ENCODE peak calls at places on chromosomes 2 and 18, in eight cellular contexts. P is GM13976, Y is tibial artery, V is fibroblast of the aortic adventitia, X is K562, T is colonic mucosa, K is WERI-Rb-1, A is H9. D is an unnamed sample.

GRCh38 chr18:40088130-40088529 is 1866.9 kb upstream of the PIK3C3 start:
- DNase-seq in P (no peak), Y (no peak), V (no peak), X (no peak), T (no peak), K (no peak), A (no peak), D (no peak)

GRCh38 chr2:96870631-96871255 is 863 bp upstream of the SEMA4C start:
- DNase-seq in P (no peak), Y (peak; percentile 85), V (peak; percentile 67), X (no peak), T (peak; percentile 75), K (peak; percentile 52), A (no peak), D (no peak)

GRCh38 chr2:62038980-62039771 is 133.7 kb downstream of the COMMD1 start:
- DNase-seq in P (peak; percentile 83), Y (no peak), V (peak; percentile 59), X (no peak), T (no peak), K (no peak), A (no peak), D (no peak)

GRCh38 chr2:58532641-58533040 is 291.5 kb upstream of the FANCL start:
- DNase-seq in P (no peak), Y (no peak), V (no peak), X (no peak), T (no peak), K (no peak), A (no peak), D (no peak)

GRCh38 chr2:100571668-100572067 is 8.9 kb downstream of the PDCL3 start:
- DNase-seq in P (no peak), Y (no peak), V (no peak), X (no peak), T (no peak), K (no peak), A (no peak), D (no peak)

GRCh38 chr2:231218356-231218755 is 19.9 kb downstream of the ARMC9 start:
- DNase-seq in P (no peak), Y (peak; percentile 6), V (no peak), X (no peak), T (no peak), K (no peak), A (no peak), D (no peak)

GRCh38 chr2:100039291-100039985 is 103.0 kb downstream of the AFF3 start:
- DNase-seq in P (no peak), Y (no peak), V (no peak), X (no peak), T (no peak), K (no peak), A (no peak), D (no peak)

GRCh38 chr2:239225456-239225855 is 175.4 kb downstream of the HDAC4 start:
- DNase-seq in P (no peak), Y (peak; percentile 66), V (no peak), X (no peak), T (no peak), K (no peak), A (no peak), D (no peak)

GRCh38 chr2:62505649-62506420 is at the start of gene TMEM17:
- DNase-seq in P (peak; percentile 85), Y (peak; percentile 96), V (peak; percentile 92), X (peak; percentile 84), T (peak; percentile 90), K (peak; percentile 96), A (peak; percentile 89), D (peak; percentile 92)

GRCh38 chr2:145220496-145220895 is 700.6 kb upstream of the ZEB2 start:
- DNase-seq in P (no peak), Y (no peak), V (no peak), X (no peak), T (no peak), K (no peak), A (no peak), D (no peak)

GRCh38 chr2:127255146-127255545 is 35.0 kb upstream of the CYP27C1 start:
- DNase-seq in P (no peak), Y (no peak), V (no peak), X (no peak), T (no peak), K (no peak), A (no peak), D (no peak)

GRCh38 chr2:7915302-7916200 is 766.3 kb upstream of the ID2 start:
- DNase-seq in P (no peak), Y (no peak), V (peak; percentile 83), X (no peak), T (no peak), K (no peak), A (no peak), D (no peak)

GRCh38 chr18:26091047-26091630 is 726 bp upstream of the SS18 start:
- DNase-seq in P (no peak), Y (peak; percentile 81), V (no peak), X (no peak), T (peak; percentile 74), K (no peak), A (no peak), D (no peak)

GRCh38 chr2:86441789-86442641 is 844 bp downstream of the KDM3A start:
- DNase-seq in P (peak; percentile 49), Y (peak; percentile 84), V (peak; percentile 52), X (peak; percentile 74), T (peak; percentile 60), K (peak; percentile 29), A (peak; percentile 46), D (peak; percentile 57)

DNA sequence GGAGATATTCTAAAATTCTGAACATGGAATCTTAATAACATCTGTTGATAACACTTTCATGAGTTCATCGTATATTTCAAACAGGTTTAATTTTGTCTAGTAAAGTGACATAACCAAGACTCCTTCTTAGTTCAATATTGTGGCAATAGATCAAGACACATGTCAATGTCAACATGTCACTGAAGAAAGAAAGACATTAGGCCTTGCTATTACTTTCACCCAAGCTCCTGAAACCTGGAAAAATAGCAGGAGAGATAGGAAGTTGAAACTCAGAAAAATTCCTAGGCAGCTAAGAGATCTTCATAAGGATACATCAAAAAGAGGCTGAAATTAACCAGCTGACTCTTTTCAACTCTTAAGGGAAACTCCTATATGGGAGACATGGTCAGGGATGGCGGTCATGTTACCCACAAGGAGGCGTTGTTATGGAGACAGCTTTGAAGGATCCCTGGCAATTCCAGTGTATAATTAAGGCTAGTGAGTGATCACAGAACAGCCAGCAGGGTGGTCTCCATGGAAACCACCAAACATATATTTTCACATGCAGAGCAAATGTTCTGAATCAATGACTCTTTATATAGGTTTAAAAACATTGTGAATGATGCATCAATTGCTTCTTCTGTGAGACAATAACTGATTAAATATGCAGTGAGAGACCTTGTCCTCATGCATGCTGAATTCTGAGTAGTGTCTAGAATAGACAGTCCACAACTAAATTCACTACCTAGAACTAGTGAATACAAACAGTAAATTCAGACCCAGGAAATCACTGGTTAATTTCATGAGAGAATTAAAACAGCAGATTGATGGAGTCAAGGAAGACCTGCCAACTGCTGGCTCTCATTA is 115.3 kb upstream of the RIOK3 start:
- DNase-seq in P (no peak), Y (no peak), V (no peak), X (no peak), T (no peak), K (no peak), A (no peak), D (no peak)
- TF ChIP-seq CTCF in P (no peak), Y (no peak), V (no peak), X (no peak), T (no peak), K (no peak), A (peak; percentile 33), D (no peak)

GRCh38 chr18:58452392-58453166 is 176.3 kb downstream of the ALPK2 start:
- DNase-seq in P (no peak), Y (no peak), V (no peak), X (no peak), T (no peak), K (no peak), A (no peak), D (no peak)
- TF ChIP-seq CTCF in P (no peak), Y (no peak), V (no peak), X (no peak), T (no peak), K (no peak), A (no peak), D (no peak)

GRCh38 chr2:221374234-221374633 is 197.9 kb downstream of the EPHA4 start:
- DNase-seq in P (no peak), Y (no peak), V (no peak), X (no peak), T (no peak), K (no peak), A (no peak), D (no peak)

GRCh38 chr2:221370942-221371221 is 201.2 kb downstream of the EPHA4 start:
- DNase-seq in P (no peak), Y (no peak), V (no peak), X (no peak), T (no peak), K (no peak), A (no peak), D (no peak)

GRCh38 chr2:221371347-221371746 is 200.8 kb downstream of the EPHA4 start:
- DNase-seq in P (no peak), Y (no peak), V (no peak), X (no peak), T (no peak), K (no peak), A (no peak), D (no peak)

GRCh38 chr2:221370076-221370941 is 201.8 kb downstream of the EPHA4 start:
- DNase-seq in P (no peak), Y (no peak), V (no peak), X (no peak), T (no peak), K (no peak), A (no peak), D (no peak)

DNA sequence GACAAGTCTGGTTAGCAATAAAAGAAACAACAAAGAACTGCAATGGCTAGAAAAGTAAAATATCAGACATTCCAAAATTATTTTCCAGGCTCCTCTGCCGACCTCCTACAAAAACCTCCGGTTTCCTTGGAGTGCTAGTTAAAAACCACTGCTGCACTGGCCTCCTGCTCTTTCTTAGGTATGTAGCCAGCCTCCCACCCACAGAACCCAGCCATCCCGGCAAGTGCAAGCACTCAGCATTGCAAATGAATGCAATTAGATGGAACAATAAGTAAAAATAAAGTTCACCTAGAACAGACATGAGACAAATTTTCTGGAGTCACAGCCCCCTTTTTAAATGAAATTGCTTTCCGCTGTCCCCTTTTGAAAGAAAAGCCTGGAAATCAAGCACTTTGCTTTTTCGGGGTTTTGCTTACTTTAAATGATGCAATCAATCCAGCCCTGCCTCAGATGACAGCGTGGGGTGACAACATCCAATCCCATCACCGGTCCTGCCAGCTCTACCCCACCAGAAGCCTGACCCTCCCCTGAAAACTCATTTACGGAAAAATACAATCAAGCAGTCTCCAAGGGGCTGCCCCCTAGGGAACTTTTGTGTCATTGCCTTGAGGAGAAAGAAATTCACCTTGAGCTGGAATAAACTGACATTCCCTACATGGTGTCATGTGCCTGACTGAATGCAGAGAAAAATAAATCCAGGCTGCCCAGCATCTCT is 199.8 kb downstream of the EPHA4 start:
- DNase-seq in P (no peak), Y (no peak), V (no peak), X (no peak), T (no peak), K (no peak), A (peak; percentile 82), D (peak; percentile 30)
- TF ChIP-seq CTCF in P (no peak), Y (no peak), V (no peak), X (no peak), T (no peak), K (peak; percentile 23), A (peak; percentile 69), D (no peak)

DNA sequence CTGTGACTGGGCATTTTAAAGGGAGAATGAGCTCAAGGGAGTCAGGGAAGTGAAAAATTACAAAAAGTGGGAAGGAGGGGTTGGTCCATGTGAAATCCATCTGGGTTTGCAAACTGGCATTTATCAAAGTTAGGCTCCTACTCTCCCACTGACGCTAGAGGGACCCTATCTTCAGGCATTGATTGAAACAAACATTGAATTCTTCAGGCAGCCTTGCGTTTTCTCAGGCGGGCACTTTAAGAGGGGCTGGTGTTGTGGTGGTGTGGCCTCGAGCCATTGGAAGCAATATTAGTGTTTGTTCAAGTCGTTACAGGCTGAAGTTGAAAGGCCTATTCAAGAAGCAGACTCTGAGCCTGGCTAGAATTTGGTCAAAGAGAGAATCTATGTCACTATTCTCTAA is 36.6 kb downstream of the STON1 start:
- DNase-seq in P (no peak), Y (no peak), V (peak; percentile 36), X (no peak), T (no peak), K (no peak), A (no peak), D (no peak)
- TF ChIP-seq CTCF in P (no peak), Y (peak; percentile 24), V (peak; percentile 59), X (peak; percentile 32), T (no peak), K (no peak), A (peak; percentile 59), D (no peak)

D was measured in glutamatergic neuron.